ENCODE peak calls at places on chromosomes 11 and 22, in nine cellular contexts. One of them, this sample, is unnamed.

GRCh38 chr22:30305906-30306628 is 16.8 kb upstream of the CASTOR1 start:
- DNase-seq in GM23248: peak
- DNase-seq in colonic mucosa: peak
- DNase-seq in pancreas: no peak
- DNase-seq in HFF-Myc: no peak
- DNase-seq in adrenal gland: no peak
- DNase-seq in astrocyte of the spinal cord: no peak
- DNase-seq in kidney: no peak
- DNase-seq in IMR-90: no peak
- DNase-seq in this sample: no peak

GRCh38 chr11:6414874-6415328 is 4.0 kb downstream of the APBB1 start:
- DNase-seq in pancreas: no peak
- DNase-seq in GM23248: no peak
- DNase-seq in adrenal gland: no peak
- DNase-seq in kidney: no peak
- DNase-seq in colonic mucosa: no peak
- DNase-seq in IMR-90: no peak
- DNase-seq in HFF-Myc: no peak
- DNase-seq in astrocyte of the spinal cord: no peak
- DNase-seq in this sample: no peak

GRCh38 chr11:46969379-46969778 is 32.8 kb downstream of the CSTPP1 start:
- DNase-seq in IMR-90: no peak
- DNase-seq in astrocyte of the spinal cord: no peak
- DNase-seq in pancreas: no peak
- DNase-seq in adrenal gland: no peak
- DNase-seq in HFF-Myc: no peak
- DNase-seq in colonic mucosa: no peak
- DNase-seq in GM23248: no peak
- DNase-seq in kidney: no peak
- DNase-seq in this sample: no peak

GRCh38 chr22:37182101-37182948 is 5.7 kb downstream of the C1QTNF6 start:
- DNase-seq in adrenal gland: no peak
- DNase-seq in pancreas: no peak
- DNase-seq in HFF-Myc: no peak
- DNase-seq in colonic mucosa: no peak
- DNase-seq in IMR-90: no peak
- DNase-seq in astrocyte of the spinal cord: no peak
- DNase-seq in kidney: peak
- DNase-seq in GM23248: no peak
- DNase-seq in this sample: no peak

GRCh38 chr22:28943501-28943879 is 60.1 kb downstream of the ZNRF3 start:
- DNase-seq in pancreas: no peak
- DNase-seq in HFF-Myc: no peak
- DNase-seq in colonic mucosa: no peak
- DNase-seq in GM23248: no peak
- DNase-seq in IMR-90: no peak
- DNase-seq in astrocyte of the spinal cord: no peak
- DNase-seq in kidney: no peak
- DNase-seq in adrenal gland: no peak
- DNase-seq in this sample: no peak

GRCh38 chr11:64250875-64251721 is at the start of gene PLCB3:
- DNase-seq in adrenal gland: no peak
- DNase-seq in IMR-90: no peak
- DNase-seq in GM23248: peak
- DNase-seq in kidney: peak
- DNase-seq in colonic mucosa: no peak
- DNase-seq in astrocyte of the spinal cord: no peak
- DNase-seq in pancreas: no peak
- DNase-seq in HFF-Myc: no peak
- DNase-seq in this sample: peak

GRCh38 chr22:30871391-30872281 is 96.9 kb downstream of the MORC2 start:
- DNase-seq in kidney: peak
- DNase-seq in HFF-Myc: no peak
- DNase-seq in GM23248: no peak
- DNase-seq in astrocyte of the spinal cord: no peak
- DNase-seq in pancreas: peak
- DNase-seq in colonic mucosa: no peak
- DNase-seq in adrenal gland: peak
- DNase-seq in IMR-90: no peak
- DNase-seq in this sample: no peak

GRCh38 chr11:1694064-1694845 is 2.7 kb upstream of the KRTAP5-6 start:
- DNase-seq in HFF-Myc: peak
- DNase-seq in adrenal gland: peak
- DNase-seq in pancreas: peak
- DNase-seq in kidney: peak
- DNase-seq in colonic mucosa: peak
- DNase-seq in IMR-90: peak
- DNase-seq in astrocyte of the spinal cord: peak
- DNase-seq in GM23248: peak
- DNase-seq in this sample: peak

GRCh38 chr11:70303070-70303469 is 32.6 kb downstream of the PPFIA1 start:
- DNase-seq in colonic mucosa: no peak
- DNase-seq in astrocyte of the spinal cord: no peak
- DNase-seq in IMR-90: peak
- DNase-seq in kidney: no peak
- DNase-seq in HFF-Myc: no peak
- DNase-seq in adrenal gland: peak
- DNase-seq in pancreas: no peak
- DNase-seq in GM23248: peak
- DNase-seq in this sample: no peak

GRCh38 chr22:23072911-23073491 is 2.7 kb downstream of the GNAZ start:
- DNase-seq in pancreas: no peak
- DNase-seq in adrenal gland: peak
- DNase-seq in GM23248: no peak
- DNase-seq in kidney: peak
- DNase-seq in IMR-90: no peak
- DNase-seq in HFF-Myc: peak
- DNase-seq in astrocyte of the spinal cord: no peak
- DNase-seq in colonic mucosa: no peak
- DNase-seq in this sample: no peak

GRCh38 chr11:92295175-92296137 is 70.8 kb downstream of the FAT3 start:
- DNase-seq in colonic mucosa: peak
- DNase-seq in pancreas: no peak
- DNase-seq in IMR-90: peak
- DNase-seq in kidney: no peak
- DNase-seq in adrenal gland: no peak
- DNase-seq in HFF-Myc: no peak
- DNase-seq in GM23248: peak
- DNase-seq in astrocyte of the spinal cord: peak
- DNase-seq in this sample: no peak

GRCh38 chr22:39240841-39241631 is 3.7 kb downstream of the PDGFB start:
- DNase-seq in HFF-Myc: no peak
- DNase-seq in colonic mucosa: peak
- DNase-seq in adrenal gland: peak
- DNase-seq in IMR-90: no peak
- DNase-seq in kidney: peak
- DNase-seq in astrocyte of the spinal cord: no peak
- DNase-seq in GM23248: peak
- DNase-seq in pancreas: peak
- DNase-seq in this sample: peak

GRCh38 chr11:12270215-12270797 is 107.1 kb upstream of the PARVA start:
- DNase-seq in IMR-90: no peak
- DNase-seq in astrocyte of the spinal cord: no peak
- DNase-seq in GM23248: no peak
- DNase-seq in adrenal gland: no peak
- DNase-seq in colonic mucosa: no peak
- DNase-seq in kidney: no peak
- DNase-seq in pancreas: no peak
- DNase-seq in HFF-Myc: no peak
- DNase-seq in this sample: no peak

GRCh38 chr11:128334311-128335044 is 252.9 kb downstream of the ETS1 start:
- DNase-seq in HFF-Myc: no peak
- DNase-seq in adrenal gland: peak
- DNase-seq in GM23248: no peak
- DNase-seq in IMR-90: no peak
- DNase-seq in astrocyte of the spinal cord: peak
- DNase-seq in colonic mucosa: no peak
- DNase-seq in kidney: peak
- DNase-seq in pancreas: no peak
- DNase-seq in this sample: no peak

GRCh38 chr11:43943931-43944751 is 1.7 kb downstream of the C11orf96 start:
- DNase-seq in kidney: no peak
- DNase-seq in GM23248: peak
- DNase-seq in IMR-90: peak
- DNase-seq in astrocyte of the spinal cord: peak
- DNase-seq in HFF-Myc: no peak
- DNase-seq in colonic mucosa: no peak
- DNase-seq in adrenal gland: peak
- DNase-seq in pancreas: no peak
- DNase-seq in this sample: no peak

GRCh38 chr22:40156001-40156516 is 21.7 kb upstream of the TNRC6B start:
- DNase-seq in GM23248: peak
- DNase-seq in astrocyte of the spinal cord: peak
- DNase-seq in kidney: no peak
- DNase-seq in IMR-90: peak
- DNase-seq in colonic mucosa: peak
- DNase-seq in pancreas: peak
- DNase-seq in adrenal gland: peak
- DNase-seq in HFF-Myc: no peak
- DNase-seq in this sample: peak

GRCh38 chr22:49825436-49825835 is 2.2 kb downstream of the BRD1 start:
- DNase-seq in pancreas: no peak
- DNase-seq in GM23248: peak
- DNase-seq in kidney: no peak
- DNase-seq in colonic mucosa: no peak
- DNase-seq in IMR-90: peak
- DNase-seq in HFF-Myc: no peak
- DNase-seq in astrocyte of the spinal cord: peak
- DNase-seq in adrenal gland: no peak
- DNase-seq in this sample: peak
- H3K4me3 ChIP-seq in pancreas: no peak
- H3K4me3 ChIP-seq in GM23248: peak
- H3K4me3 ChIP-seq in kidney: peak
- H3K4me3 ChIP-seq in colonic mucosa: peak
- H3K4me3 ChIP-seq in IMR-90: peak
- H3K4me3 ChIP-seq in HFF-Myc: peak
- H3K4me3 ChIP-seq in astrocyte of the spinal cord: peak
- H3K4me3 ChIP-seq in adrenal gland: no peak
- H3K4me3 ChIP-seq in this sample: peak

GRCh38 chr11:11265994-11266606 is 87.0 kb downstream of the CSNK2A3 start:
- DNase-seq in GM23248: peak
- DNase-seq in pancreas: no peak
- DNase-seq in IMR-90: peak
- DNase-seq in HFF-Myc: no peak
- DNase-seq in astrocyte of the spinal cord: peak
- DNase-seq in adrenal gland: no peak
- DNase-seq in colonic mucosa: peak
- DNase-seq in kidney: no peak
- DNase-seq in this sample: peak
- H3K4me3 ChIP-seq in GM23248: no peak
- H3K4me3 ChIP-seq in pancreas: no peak
- H3K4me3 ChIP-seq in IMR-90: no peak
- H3K4me3 ChIP-seq in HFF-Myc: no peak
- H3K4me3 ChIP-seq in astrocyte of the spinal cord: no peak
- H3K4me3 ChIP-seq in adrenal gland: no peak
- H3K4me3 ChIP-seq in colonic mucosa: no peak
- H3K4me3 ChIP-seq in kidney: no peak
- H3K4me3 ChIP-seq in this sample: no peak

DNA sequence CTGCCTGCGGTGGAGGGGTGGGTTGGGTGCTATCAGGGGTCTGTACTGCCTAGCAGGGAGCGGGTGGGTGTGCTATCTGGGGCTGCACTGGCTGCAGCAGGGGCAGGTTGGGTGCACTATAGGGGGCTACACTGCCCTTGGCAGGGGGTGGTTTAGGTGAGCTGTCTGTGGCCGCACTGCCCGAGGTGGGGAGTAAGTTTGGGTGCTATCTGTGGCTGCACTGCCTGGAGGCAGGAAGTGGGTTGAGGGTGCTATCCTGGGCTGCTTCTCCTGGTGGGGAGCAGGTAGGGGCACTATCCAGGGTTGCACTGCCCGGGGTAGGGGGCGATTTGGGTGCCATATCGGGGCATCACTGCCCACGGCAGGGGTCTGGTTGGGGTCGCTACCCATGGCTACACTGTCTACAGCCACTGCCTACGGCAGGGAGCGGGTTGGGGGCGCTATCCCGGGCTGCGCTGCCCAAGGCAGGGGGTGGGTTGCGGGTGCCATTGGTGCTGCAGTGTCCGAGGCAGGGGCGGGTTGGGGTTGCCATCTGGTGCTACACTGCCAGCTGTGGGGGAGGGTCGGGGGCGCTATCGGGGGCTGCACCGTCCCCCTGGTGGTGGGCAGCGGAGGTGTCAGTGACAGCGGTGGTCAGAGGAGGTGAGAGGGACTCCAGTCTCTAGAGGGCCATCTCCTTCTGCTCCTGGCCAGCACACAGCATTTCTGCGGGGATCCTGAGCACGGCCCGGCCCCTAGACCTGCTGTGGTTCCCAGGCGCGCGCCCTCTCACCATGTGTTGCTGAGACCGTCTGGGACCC is 1.3 kb upstream of the RFPL2 start:
- DNase-seq in IMR-90: no peak
- DNase-seq in HFF-Myc: no peak
- DNase-seq in adrenal gland: no peak
- DNase-seq in kidney: no peak
- DNase-seq in GM23248: no peak
- DNase-seq in pancreas: no peak
- DNase-seq in astrocyte of the spinal cord: no peak
- DNase-seq in colonic mucosa: no peak
- DNase-seq in this sample: no peak
- H3K4me3 ChIP-seq in IMR-90: no peak
- H3K4me3 ChIP-seq in HFF-Myc: no peak
- H3K4me3 ChIP-seq in adrenal gland: no peak
- H3K4me3 ChIP-seq in kidney: no peak
- H3K4me3 ChIP-seq in GM23248: no peak
- H3K4me3 ChIP-seq in pancreas: no peak
- H3K4me3 ChIP-seq in astrocyte of the spinal cord: no peak
- H3K4me3 ChIP-seq in colonic mucosa: no peak
- H3K4me3 ChIP-seq in this sample: no peak

GRCh38 chr11:45180888-45181594 is 34.6 kb downstream of the PRDM11 start:
- DNase-seq in colonic mucosa: peak
- DNase-seq in HFF-Myc: no peak
- DNase-seq in IMR-90: peak
- DNase-seq in astrocyte of the spinal cord: peak
- DNase-seq in pancreas: peak
- DNase-seq in adrenal gland: peak
- DNase-seq in kidney: peak
- DNase-seq in GM23248: peak
- DNase-seq in this sample: peak

GRCh38 chr11:45179686-45180085 is 33.2 kb downstream of the PRDM11 start:
- DNase-seq in colonic mucosa: no peak
- DNase-seq in GM23248: no peak
- DNase-seq in kidney: no peak
- DNase-seq in IMR-90: no peak
- DNase-seq in astrocyte of the spinal cord: no peak
- DNase-seq in HFF-Myc: no peak
- DNase-seq in pancreas: no peak
- DNase-seq in adrenal gland: no peak
- DNase-seq in this sample: no peak

GRCh38 chr11:45180158-45180887 is 33.9 kb downstream of the PRDM11 start:
- DNase-seq in HFF-Myc: no peak
- DNase-seq in GM23248: peak
- DNase-seq in colonic mucosa: peak
- DNase-seq in astrocyte of the spinal cord: no peak
- DNase-seq in pancreas: peak
- DNase-seq in adrenal gland: peak
- DNase-seq in kidney: peak
- DNase-seq in IMR-90: no peak
- DNase-seq in this sample: peak

GRCh38 chr11:45178223-45178622 is 31.8 kb downstream of the PRDM11 start:
- DNase-seq in kidney: no peak
- DNase-seq in GM23248: no peak
- DNase-seq in adrenal gland: no peak
- DNase-seq in pancreas: no peak
- DNase-seq in IMR-90: no peak
- DNase-seq in HFF-Myc: no peak
- DNase-seq in colonic mucosa: no peak
- DNase-seq in astrocyte of the spinal cord: no peak
- DNase-seq in this sample: no peak

GRCh38 chr11:45178890-45179663 is 32.6 kb downstream of the PRDM11 start:
- DNase-seq in kidney: no peak
- DNase-seq in IMR-90: peak
- DNase-seq in HFF-Myc: no peak
- DNase-seq in adrenal gland: peak
- DNase-seq in pancreas: no peak
- DNase-seq in colonic mucosa: no peak
- DNase-seq in astrocyte of the spinal cord: peak
- DNase-seq in GM23248: peak
- DNase-seq in this sample: no peak
- H3K4me3 ChIP-seq in kidney: no peak
- H3K4me3 ChIP-seq in IMR-90: no peak
- H3K4me3 ChIP-seq in HFF-Myc: no peak
- H3K4me3 ChIP-seq in adrenal gland: no peak
- H3K4me3 ChIP-seq in pancreas: no peak
- H3K4me3 ChIP-seq in colonic mucosa: no peak
- H3K4me3 ChIP-seq in astrocyte of the spinal cord: no peak
- H3K4me3 ChIP-seq in GM23248: no peak
- H3K4me3 ChIP-seq in this sample: no peak

This sample was measured in PC-9.